ENCODE peak calls at places on chromosomes 6 and 20, in eight cellular contexts. One of them, this sample, is unnamed.

GRCh38 chr20:2261105-2261504 is 34.7 kb upstream of the TGM3 start:
- DNase-seq in H54: peak; percentile 19
- DNase-seq in HT-29: peak; percentile 23
- DNase-seq in sciatic nerve: no peak
- DNase-seq in lower lobe of right lung: no peak
- DNase-seq in retina: no peak
- DNase-seq in GM04503: no peak
- DNase-seq in HCT116: no peak
- DNase-seq in this sample: no peak

GRCh38 chr20:47392721-47393073 is 36.2 kb upstream of the ZMYND8 start:
- DNase-seq in H54: peak; percentile 49
- DNase-seq in retina: no peak
- DNase-seq in lower lobe of right lung: no peak
- DNase-seq in HT-29: no peak
- DNase-seq in sciatic nerve: no peak
- DNase-seq in HCT116: no peak
- DNase-seq in GM04503: no peak
- DNase-seq in this sample: no peak

GRCh38 chr20:47411161-47411560 is 54.7 kb upstream of the ZMYND8 start:
- DNase-seq in H54: no peak
- DNase-seq in retina: no peak
- DNase-seq in lower lobe of right lung: no peak
- DNase-seq in sciatic nerve: no peak
- DNase-seq in GM04503: no peak
- DNase-seq in HT-29: no peak
- DNase-seq in HCT116: no peak
- DNase-seq in this sample: no peak

GRCh38 chr20:49132995-49133451 is 55.1 kb downstream of the STAU1 start:
- DNase-seq in HCT116: peak; percentile 47
- DNase-seq in HT-29: peak; percentile 94
- DNase-seq in GM04503: peak; percentile 30
- DNase-seq in sciatic nerve: no peak
- DNase-seq in H54: peak; percentile 20
- DNase-seq in lower lobe of right lung: no peak
- DNase-seq in retina: peak; percentile 39
- DNase-seq in this sample: peak; percentile 63

GRCh38 chr6:79143320-79143898 is 65.4 kb upstream of the PHIP start:
- DNase-seq in GM04503: no peak
- DNase-seq in sciatic nerve: no peak
- DNase-seq in HT-29: no peak
- DNase-seq in retina: no peak
- DNase-seq in HCT116: no peak
- DNase-seq in lower lobe of right lung: no peak
- DNase-seq in H54: no peak
- DNase-seq in this sample: no peak

GRCh38 chr20:51366155-51366886 is 176.2 kb downstream of the NFATC2 start:
- DNase-seq in HCT116: peak; percentile 37
- DNase-seq in lower lobe of right lung: no peak
- DNase-seq in HT-29: no peak
- DNase-seq in GM04503: peak; percentile 100
- DNase-seq in sciatic nerve: peak; percentile 74
- DNase-seq in retina: no peak
- DNase-seq in H54: peak; percentile 85
- DNase-seq in this sample: peak; percentile 51

GRCh38 chr6:30113843-30114242 is 953 bp upstream of the TRIM31 start:
- DNase-seq in retina: no peak
- DNase-seq in lower lobe of right lung: no peak
- DNase-seq in sciatic nerve: no peak
- DNase-seq in HT-29: peak; percentile 57
- DNase-seq in GM04503: no peak
- DNase-seq in H54: no peak
- DNase-seq in HCT116: no peak
- DNase-seq in this sample: no peak

GRCh38 chr20:25274481-25274880 is 26.6 kb downstream of the PYGB start:
- DNase-seq in sciatic nerve: peak; percentile 45
- DNase-seq in H54: no peak
- DNase-seq in GM04503: no peak
- DNase-seq in HT-29: no peak
- DNase-seq in retina: no peak
- DNase-seq in lower lobe of right lung: peak; percentile 38
- DNase-seq in HCT116: no peak
- DNase-seq in this sample: no peak

GRCh38 chr6:124226396-124226795 is 422.7 kb downstream of the NKAIN2 start:
- DNase-seq in lower lobe of right lung: no peak
- DNase-seq in H54: no peak
- DNase-seq in retina: no peak
- DNase-seq in GM04503: no peak
- DNase-seq in sciatic nerve: no peak
- DNase-seq in HCT116: no peak
- DNase-seq in HT-29: no peak
- DNase-seq in this sample: no peak

GRCh38 chr6:127865108-127865507 is 35.8 kb downstream of the THEMIS start:
- DNase-seq in H54: no peak
- DNase-seq in HT-29: no peak
- DNase-seq in sciatic nerve: no peak
- DNase-seq in GM04503: no peak
- DNase-seq in retina: no peak
- DNase-seq in HCT116: no peak
- DNase-seq in lower lobe of right lung: no peak
- DNase-seq in this sample: no peak

This sample was measured in SW 1271.